ENCODE peak calls at places on chromosomes 6 and 20, in six cellular contexts. H is substantia nigra; S is MCF 10A; M is stimulated activated CD8-positive, alpha-beta memory T cell treated with anti-CD3 and anti-CD28 coated beads, Interleukin-15, amount 100 ng/mL, for 24 hours; B is left lobe of liver; P is nucleus accumbens. Q is an unnamed sample.

GRCh38 chr20:58981564-58982364 is 708 bp downstream of the NELFCD start:
- DNase-seq in S (peak; percentile 25), B (no peak), H (no peak), P (no peak), M (no peak), Q (peak; percentile 40)

GRCh38 chr20:17735206-17735804 is 35.5 kb downstream of the BANF2 start:
- DNase-seq in P (no peak), M (no peak), S (peak; percentile 15), B (no peak), H (no peak), Q (no peak)

GRCh38 chr6:149846321-149846720 is 17.8 kb downstream of the LRP11 start:
- DNase-seq in S (peak; percentile 94), H (no peak), P (no peak), B (no peak), M (no peak), Q (no peak)

GRCh38 chr20:41649489-41649888 is 31.3 kb upstream of the CHD6 start:
- DNase-seq in H (no peak), M (no peak), P (no peak), B (no peak), S (no peak), Q (no peak)

GRCh38 chr20:5056801-5057599 is 55.7 kb upstream of the SLC23A2 start:
- DNase-seq in M (peak; percentile 13), S (peak; percentile 65), P (no peak), H (peak; percentile 38), B (peak; percentile 53), Q (peak; percentile 71)

GRCh38 chr6:114167583-114168576 is 174.9 kb downstream of the HS3ST5 start:
- DNase-seq in B (no peak), H (no peak), M (no peak), P (no peak), S (no peak), Q (no peak)

GRCh38 chr20:33169176-33169794 is 1.3 kb downstream of the BPIFA2 start:
- DNase-seq in P (no peak), B (no peak), M (no peak), H (no peak), S (peak; percentile 9), Q (no peak)

GRCh38 chr6:66226099-66226498 is 519.1 kb upstream of the EYS start:
- DNase-seq in M (no peak), B (no peak), H (peak; percentile 14), S (peak; percentile 35), P (no peak), Q (no peak)

GRCh38 chr20:38434310-38434741 is 802 bp downstream of the SNHG17 start:
- DNase-seq in B (no peak), H (no peak), S (no peak), P (peak; percentile 10), M (no peak), Q (no peak)

GRCh38 chr6:17737704-17738252 is 31.1 kb upstream of the NUP153 start:
- DNase-seq in S (no peak), P (no peak), H (no peak), M (no peak), B (no peak), Q (no peak)

GRCh38 chr6:112760831-112761230 is 413.7 kb downstream of the RFPL4B start:
- DNase-seq in P (no peak), B (no peak), S (no peak), M (no peak), H (no peak), Q (no peak)

GRCh38 chr6:150366118-150366778 is 2.6 kb upstream of the IYD start:
- DNase-seq in P (no peak), M (no peak), B (no peak), S (no peak), H (no peak), Q (no peak)

GRCh38 chr6:47134476-47135189 is 92.5 kb upstream of the ADGRF1 start:
- DNase-seq in P (no peak), H (no peak), B (no peak), S (peak; percentile 95), M (no peak), Q (no peak)

GRCh38 chr6:7640607-7641577 is 50.9 kb downstream of the SNRNP48 start:
- DNase-seq in M (no peak), H (no peak), P (no peak), B (no peak), S (peak; percentile 52), Q (no peak)

GRCh38 chr6:89368107-89368506 is 15.6 kb upstream of the UBE2J1 start:
- DNase-seq in P (peak; percentile 28), B (no peak), M (peak; percentile 20), H (peak; percentile 59), S (peak; percentile 68), Q (peak; percentile 58)

GRCh38 chr6:17966451-17966850 is 21.0 kb downstream of the KIF13A start:
- DNase-seq in S (no peak), P (no peak), B (no peak), M (no peak), H (no peak), Q (no peak)

GRCh38 chr20:50980071-50980681 is 21.6 kb downstream of the MOCS3 start:
- DNase-seq in M (no peak), S (peak; percentile 92), B (no peak), H (no peak), P (no peak), Q (no peak)

GRCh38 chr6:117317261-117317660 is 51.9 kb downstream of the VGLL2 start:
- DNase-seq in M (no peak), B (no peak), S (peak; percentile 27), P (no peak), H (no peak), Q (no peak)

GRCh38 chr6:6785163-6785521 is 196.6 kb downstream of the LY86 start:
- DNase-seq in P (no peak), H (no peak), S (peak; percentile 32), B (no peak), M (no peak), Q (peak; percentile 36)

GRCh38 chr6:129644567-129645015 is 65.4 kb downstream of the ARHGAP18 start:
- DNase-seq in S (peak; percentile 73), P (no peak), M (no peak), B (no peak), H (no peak), Q (no peak)

GRCh38 chr20:11453430-11453829 is 464.3 kb upstream of the BTBD3 start:
- DNase-seq in H (no peak), M (no peak), S (peak; percentile 72), B (no peak), P (no peak), Q (no peak)

GRCh38 chr6:39887692-39888450 is 46.4 kb downstream of the MOCS1 start:
- DNase-seq in H (peak; percentile 79), S (no peak), M (no peak), P (peak; percentile 60), B (no peak), Q (no peak)

GRCh38 chr6:153172815-153173214 is 41.7 kb upstream of the RGS17 start:
- DNase-seq in B (no peak), S (no peak), M (no peak), H (no peak), P (no peak), Q (no peak)

GRCh38 chr6:39812853-39813533 is 20.8 kb downstream of the DAAM2 start:
- DNase-seq in S (no peak), P (no peak), H (no peak), M (no peak), B (no peak), Q (no peak)

GRCh38 chr6:11632795-11633511 is 95.4 kb downstream of the TMEM170B start:
- DNase-seq in S (no peak), B (no peak), H (no peak), M (no peak), P (no peak), Q (no peak)

GRCh38 chr20:51043811-51044210 is 20.9 kb upstream of the KCNG1 start:
- DNase-seq in M (no peak), B (no peak), S (no peak), H (no peak), P (no peak), Q (no peak)

GRCh38 chr20:57795347-57795697 is 85.5 kb upstream of the PMEPA1 start:
- DNase-seq in S (peak; percentile 13), B (no peak), M (no peak), P (no peak), H (no peak), Q (no peak)

GRCh38 chr6:104859225-104860146 is at the start of gene HACE1:
- DNase-seq in S (peak; percentile 90), B (peak; percentile 88), P (peak; percentile 87), M (peak; percentile 75), H (peak; percentile 91), Q (peak; percentile 91)

GRCh38 chr6:164690702-164691500 is 618.5 kb downstream of the C6orf118 start:
- DNase-seq in M (no peak), P (no peak), S (no peak), H (peak; percentile 16), B (no peak), Q (no peak)

GRCh38 chr20:60453847-60454246 is 495.6 kb downstream of the CDH26 start:
- DNase-seq in H (no peak), M (no peak), B (no peak), P (no peak), S (no peak), Q (no peak)

GRCh38 chr6:143586557-143586956 is 75.0 kb upstream of the FUCA2 start:
- DNase-seq in H (no peak), B (no peak), P (no peak), S (no peak), M (no peak), Q (no peak)

GRCh38 chr6:137115653-137116052 is 57.8 kb downstream of the IL22RA2 start:
- DNase-seq in S (no peak), H (no peak), P (no peak), B (no peak), M (no peak), Q (no peak)

GRCh38 chr6:20769651-20770050 is 235.4 kb downstream of the CDKAL1 start:
- DNase-seq in M (no peak), H (no peak), S (no peak), B (no peak), P (no peak), Q (no peak)